ENCODE peak calls at places on chromosomes 6 and 20, in four cellular contexts. N is stimulated activated CD4-positive, alpha-beta T cell treated with anti-CD3 and anti-CD28 coated beads, Interleukin-1b, Interleukin-23, amount 100 ng/mL, for 24 hours; W is iPS-NIHi11; X is WTC11. E is an unnamed sample.
A peak's percentile ranks its signal among the peaks of the same experiment; 100 is the strongest.

GRCh38 chr20:62427172-62428007 is at the start of gene RBBP8NL:
- DNase-seq in N (no peak), W (peak; percentile 78), X (peak; percentile 86), E (peak; percentile 98)

GRCh38 chr6:153140299-153140698 is 9.2 kb upstream of the RGS17 start:
- DNase-seq in N (no peak), W (no peak), X (no peak), E (no peak)

GRCh38 chr6:98590957-98591356 is 243.4 kb upstream of the POU3F2 start:
- DNase-seq in N (no peak), W (no peak), X (no peak), E (no peak)

GRCh38 chr6:133431031-133431430 is 189.9 kb downstream of the EYA4 start:
- DNase-seq in N (no peak), W (no peak), X (no peak), E (no peak)

GRCh38 chr20:49343246-49343645 is 65.4 kb upstream of the ZNFX1 start:
- DNase-seq in N (no peak), W (no peak), X (no peak), E (peak; percentile 80)

GRCh38 chr6:157690441-157691210 is 132.4 kb upstream of the SNX9 start:
- DNase-seq in N (no peak), W (no peak), X (no peak), E (peak; percentile 45)

GRCh38 chr6:165974817-165975216 is 192.8 kb downstream of the TBXT start:
- DNase-seq in N (no peak), W (no peak), X (no peak), E (no peak)

GRCh38 chr6:140609956-140610355 is 1235.5 kb upstream of the CITED2 start:
- DNase-seq in N (no peak), W (no peak), X (no peak), E (no peak)

GRCh38 chr6:13538084-13538483 is 36.3 kb upstream of the SIRT5 start:
- DNase-seq in N (no peak), W (peak; percentile 45), X (no peak), E (no peak)

GRCh38 chr20:6530254-6530653 is 237.2 kb upstream of the BMP2 start:
- DNase-seq in N (no peak), W (no peak), X (no peak), E (no peak)